ENCODE peak calls at places on chromosomes 5 and 9, in eight cellular contexts. J is psoas muscle; F is CD4-positive, alpha-beta T cell; H is tibial nerve; D is brain microvascular endothelial cell; N is pancreas; T is lung; I is breast epithelium. Y is an unnamed sample.

GRCh38 chr5:165157209-165157608 is 1651.8 kb downstream of the MAT2B start:
- DNase-seq in J (no peak), F (no peak), H (no peak), D (no peak), N (no peak), T (no peak), I (no peak), Y (no peak)

GRCh38 chr5:73452215-73452614 is 3.6 kb upstream of the FOXD1 start:
- DNase-seq in J (no peak), F (no peak), H (no peak), D (no peak), N (no peak), T (no peak), I (no peak), Y (no peak)

GRCh38 chr5:72776684-72777083 is 39.8 kb upstream of the TNPO1 start:
- DNase-seq in J (no peak), F (no peak), H (no peak), D (no peak), N (no peak), T (no peak), I (no peak), Y (no peak)

GRCh38 chr5:59799668-59800374 is 93.7 kb downstream of the PDE4D start:
- DNase-seq in J (no peak), F (no peak), H (peak; percentile 62), D (peak; percentile 59), N (no peak), T (no peak), I (no peak), Y (peak; percentile 54)

GRCh38 chr9:79264511-79265448 is 307.0 kb upstream of the TLE4 start:
- DNase-seq in J (no peak), F (no peak), H (no peak), D (no peak), N (no peak), T (no peak), I (no peak), Y (no peak)

GRCh38 chr9:80552931-80553330 is 981.2 kb downstream of the TLE4 start:
- DNase-seq in J (no peak), F (no peak), H (peak; percentile 67), D (peak; percentile 64), N (no peak), T (no peak), I (no peak), Y (no peak)

GRCh38 chr5:31496301-31496700 is 35.6 kb downstream of the DROSHA start:
- DNase-seq in J (no peak), F (no peak), H (no peak), D (no peak), N (no peak), T (no peak), I (no peak), Y (no peak)

GRCh38 chr5:89267764-89268163 is 384.8 kb upstream of the MEF2C start:
- DNase-seq in J (no peak), F (no peak), H (no peak), D (no peak), N (no peak), T (no peak), I (no peak), Y (no peak)

GRCh38 chr5:133824661-133825254 is 143.7 kb downstream of the C5orf15 start:
- DNase-seq in J (no peak), F (no peak), H (no peak), D (no peak), N (no peak), T (no peak), I (no peak), Y (no peak)

GRCh38 chr5:139124774-139125391 is 73.3 kb downstream of the SIL1 start:
- DNase-seq in J (no peak), F (no peak), H (no peak), D (no peak), N (no peak), T (no peak), I (no peak), Y (no peak)

GRCh38 chr5:141615991-141616715 is 2.6 kb downstream of the DIAPH1 start:
- DNase-seq in J (no peak), F (no peak), H (no peak), D (no peak), N (no peak), T (no peak), I (no peak), Y (no peak)

GRCh38 chr5:141618030-141618803 is 583 bp downstream of the DIAPH1 start:
- DNase-seq in J (peak; percentile 49), F (peak; percentile 21), H (no peak), D (no peak), N (peak; percentile 86), T (peak; percentile 90), I (peak; percentile 67), Y (peak; percentile 92)

GRCh38 chr5:141618804-141619554 is at the start of gene DIAPH1:
- DNase-seq in J (peak; percentile 99), F (peak; percentile 98), H (peak; percentile 94), D (peak; percentile 93), N (peak; percentile 98), T (peak; percentile 97), I (peak; percentile 97), Y (peak; percentile 99)

GRCh38 chr5:141617128-141617527 is 1.7 kb downstream of the DIAPH1 start:
- DNase-seq in J (no peak), F (no peak), H (no peak), D (no peak), N (no peak), T (no peak), I (no peak), Y (no peak)

DNA sequence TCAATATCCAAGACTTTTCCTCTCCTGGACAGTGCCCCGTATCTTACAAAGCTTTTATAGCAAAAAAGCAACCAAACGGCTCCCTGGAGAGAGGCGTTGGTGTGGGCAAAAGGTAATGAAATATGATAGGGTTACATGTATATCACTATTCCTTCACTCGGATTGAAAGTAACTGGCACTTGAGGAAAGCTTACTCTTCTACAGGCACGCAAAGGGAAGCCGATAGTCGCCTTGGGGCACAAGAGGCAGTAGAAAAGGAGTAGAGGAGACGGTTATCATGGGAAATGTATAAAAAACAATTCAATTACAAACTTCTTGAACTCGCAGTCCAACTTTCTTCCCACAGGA is 1.1 kb downstream of the DIAPH1 start:
- DNase-seq in J (no peak), F (no peak), H (peak; percentile 12), D (no peak), N (no peak), T (no peak), I (no peak), Y (no peak)
- H3K27ac ChIP-seq in J (peak overlapping the region; percentile 100), F (peak overlapping the region; percentile 91), H (peak overlapping the region; percentile 94), D (no peak overlapping the region), N (peak overlapping the region; percentile 96), T (peak overlapping the region; percentile 97), I (peak overlapping the region; percentile 98), Y (peak overlapping the region; percentile 95)

DNA sequence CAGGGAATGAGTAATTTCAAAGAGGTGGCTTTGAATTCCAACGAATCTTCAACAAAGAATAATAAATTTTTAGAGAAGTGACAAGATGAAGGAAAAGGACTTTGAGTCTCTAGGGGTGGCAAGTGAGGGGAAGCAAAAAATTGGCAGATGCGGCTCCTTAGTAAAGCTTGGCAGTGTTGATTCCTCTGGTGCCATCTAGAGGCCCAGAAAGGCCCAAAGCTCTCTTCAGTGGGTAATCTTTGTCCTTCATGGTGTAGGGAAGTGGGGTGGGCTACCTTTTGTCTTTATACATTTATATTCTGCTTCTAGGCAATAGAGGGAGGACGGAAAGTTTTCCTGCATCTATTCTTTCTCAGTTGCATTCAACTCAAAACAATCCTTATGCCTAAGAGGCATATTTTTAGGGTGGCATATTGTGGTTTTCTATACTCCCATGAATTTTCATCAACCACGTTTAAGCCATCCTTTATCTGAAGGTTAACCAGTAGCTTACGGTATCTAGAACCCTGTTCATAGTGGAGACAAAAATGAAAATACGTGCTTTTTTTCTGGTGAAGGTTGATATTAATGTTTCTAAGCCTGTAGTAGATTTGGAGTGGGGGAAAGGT is 17.5 kb upstream of the ROPN1L start:
- DNase-seq in J (no peak), F (no peak), H (no peak), D (peak; percentile 27), N (no peak), T (no peak), I (no peak), Y (peak; percentile 31)
- TF ChIP-seq CTCF in J (peak; percentile 44), F (peak; percentile 20), H (peak; percentile 37), D (peak; percentile 77), N (no peak), T (no peak), I (no peak), Y (peak; percentile 75)

DNA sequence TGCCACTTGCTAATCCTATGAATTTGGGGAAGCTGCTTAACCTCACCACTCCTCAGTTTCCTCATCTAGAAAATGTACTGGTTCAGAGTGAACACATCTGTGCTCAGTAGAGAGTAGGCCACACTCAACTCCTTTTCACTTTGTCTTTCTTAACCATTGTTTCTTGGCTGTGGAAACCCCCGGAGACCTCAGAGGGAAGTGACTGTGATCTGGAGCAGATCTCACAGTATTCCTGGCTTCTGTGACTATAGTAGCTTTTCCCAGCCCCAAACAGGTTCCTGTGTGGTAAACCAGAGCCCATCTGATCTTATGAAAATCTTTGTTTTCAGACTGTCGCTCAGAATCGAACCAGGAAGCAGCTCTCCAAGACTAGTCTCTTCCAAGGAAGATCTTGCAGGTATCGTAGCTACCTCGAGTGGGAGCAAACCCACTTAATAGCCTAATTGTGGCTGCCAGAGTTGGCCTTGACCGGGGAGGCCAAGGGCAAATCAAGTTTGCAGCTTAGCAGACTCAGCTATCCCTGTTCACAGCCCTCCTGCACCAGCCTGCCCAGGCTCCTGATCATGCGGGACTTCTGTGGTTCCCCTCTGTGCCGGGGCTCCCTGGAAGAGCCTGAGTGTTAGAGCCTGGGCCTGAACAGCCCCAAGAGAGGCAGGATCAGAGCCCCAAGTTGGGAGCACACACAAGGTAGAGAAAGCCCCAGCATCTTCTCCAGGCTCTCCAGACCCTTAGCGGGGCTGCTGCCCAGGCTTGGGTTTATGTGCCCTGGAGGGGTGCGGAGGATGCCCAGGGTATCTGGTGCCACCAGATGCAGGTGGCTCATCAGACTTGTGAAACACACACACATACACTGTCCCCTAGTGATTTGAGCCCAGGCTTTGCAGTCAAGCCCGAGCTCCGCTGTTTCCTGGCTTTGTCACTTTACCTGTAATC is 52.2 kb upstream of the ANGPTL2 start:
- DNase-seq in J (no peak), F (no peak), H (no peak), D (no peak), N (no peak), T (no peak), I (peak; percentile 34), Y (no peak)
- H3K27ac ChIP-seq in J (no peak overlapping the region), F (no peak overlapping the region), H (no peak overlapping the region), D (no peak overlapping the region), N (no peak overlapping the region), T (no peak overlapping the region), I (peak overlapping the region; percentile 76), Y (no peak overlapping the region)

GRCh38 chr5:57341380-57341979 is 141.1 kb downstream of the ACTBL2 start:
- DNase-seq in J (no peak), F (no peak), H (no peak), D (no peak), N (no peak), T (no peak), I (no peak), Y (no peak)

GRCh38 chr5:57338849-57339340 is 143.7 kb downstream of the ACTBL2 start:
- DNase-seq in J (no peak), F (no peak), H (no peak), D (no peak), N (no peak), T (no peak), I (no peak), Y (no peak)

GRCh38 chr5:57340681-57341080 is 141.9 kb downstream of the ACTBL2 start:
- DNase-seq in J (no peak), F (no peak), H (no peak), D (no peak), N (no peak), T (no peak), I (no peak), Y (no peak)

GRCh38 chr5:57335092-57335491 is 147.5 kb downstream of the ACTBL2 start:
- DNase-seq in J (no peak), F (no peak), H (no peak), D (peak; percentile 27), N (no peak), T (no peak), I (no peak), Y (peak; percentile 76)

GRCh38 chr5:57338068-57338848 is 144.4 kb downstream of the ACTBL2 start:
- DNase-seq in J (no peak), F (no peak), H (no peak), D (no peak), N (peak; percentile 26), T (no peak), I (no peak), Y (no peak)
- TF ChIP-seq CTCF in J (peak; percentile 19), F (peak; percentile 44), H (no peak), D (peak; percentile 68), N (peak; percentile 32), T (no peak), I (no peak), Y (no peak)